ENCODE peak calls at places on chromosomes 16 and 17, in seven cellular contexts. One of them, this sample, is unnamed.

GRCh38 chr16:56807011-56807675 is 57.9 kb upstream of the SLC12A3 start:
- DNase-seq in cardiac fibroblast: peak
- DNase-seq in neural progenitor cell: no peak
- DNase-seq in fibroblast of lung: peak
- DNase-seq in BE2C: no peak
- DNase-seq in NB4: no peak
- DNase-seq in GM23338: no peak
- DNase-seq in this sample: no peak

GRCh38 chr16:78503501-78504110 is 404.2 kb downstream of the WWOX start:
- DNase-seq in cardiac fibroblast: peak
- DNase-seq in neural progenitor cell: peak
- DNase-seq in fibroblast of lung: peak
- DNase-seq in BE2C: peak
- DNase-seq in NB4: peak
- DNase-seq in GM23338: peak
- DNase-seq in this sample: no peak

GRCh38 chr16:25155553-25156460 is 44.3 kb downstream of the LCMT1 start:
- DNase-seq in cardiac fibroblast: peak
- DNase-seq in neural progenitor cell: no peak
- DNase-seq in fibroblast of lung: no peak
- DNase-seq in BE2C: no peak
- DNase-seq in NB4: no peak
- DNase-seq in GM23338: no peak
- DNase-seq in this sample: no peak

GRCh38 chr17:40499551-40500189 is 1.8 kb downstream of the TNS4 start:
- DNase-seq in cardiac fibroblast: peak
- DNase-seq in neural progenitor cell: peak
- DNase-seq in fibroblast of lung: peak
- DNase-seq in BE2C: peak
- DNase-seq in NB4: no peak
- DNase-seq in GM23338: peak
- DNase-seq in this sample: no peak

GRCh38 chr16:57262841-57263584 is 18.0 kb downstream of the ARL2BP start:
- DNase-seq in cardiac fibroblast: no peak
- DNase-seq in neural progenitor cell: no peak
- DNase-seq in fibroblast of lung: no peak
- DNase-seq in BE2C: no peak
- DNase-seq in NB4: no peak
- DNase-seq in GM23338: no peak
- DNase-seq in this sample: no peak

GRCh38 chr16:67883872-67884261 is 818 bp upstream of the NRN1L start:
- DNase-seq in cardiac fibroblast: peak
- DNase-seq in neural progenitor cell: peak
- DNase-seq in fibroblast of lung: peak
- DNase-seq in BE2C: peak
- DNase-seq in NB4: peak
- DNase-seq in GM23338: peak
- DNase-seq in this sample: peak

GRCh38 chr16:72561-73537 is at the start of gene RHBDF1:
- DNase-seq in cardiac fibroblast: peak
- DNase-seq in neural progenitor cell: peak
- DNase-seq in fibroblast of lung: peak
- DNase-seq in BE2C: peak
- DNase-seq in NB4: peak
- DNase-seq in GM23338: peak
- DNase-seq in this sample: no peak

GRCh38 chr16:17930280-17930679 is 406.3 kb downstream of the NPIPA8 start:
- DNase-seq in cardiac fibroblast: no peak
- DNase-seq in neural progenitor cell: no peak
- DNase-seq in fibroblast of lung: no peak
- DNase-seq in BE2C: no peak
- DNase-seq in NB4: no peak
- DNase-seq in GM23338: peak
- DNase-seq in this sample: no peak

GRCh38 chr17:73203135-73203787 is 10.4 kb downstream of the COG1 start:
- DNase-seq in cardiac fibroblast: no peak
- DNase-seq in neural progenitor cell: no peak
- DNase-seq in fibroblast of lung: no peak
- DNase-seq in BE2C: no peak
- DNase-seq in NB4: no peak
- DNase-seq in GM23338: no peak
- DNase-seq in this sample: no peak

GRCh38 chr17:76515291-76515949 is 14.2 kb upstream of the RHBDF2 start:
- DNase-seq in cardiac fibroblast: peak
- DNase-seq in neural progenitor cell: no peak
- DNase-seq in fibroblast of lung: peak
- DNase-seq in BE2C: no peak
- DNase-seq in NB4: peak
- DNase-seq in GM23338: no peak
- DNase-seq in this sample: peak

GRCh38 chr17:75266315-75267145 is 4.5 kb downstream of the MIF4GD start:
- DNase-seq in cardiac fibroblast: no peak
- DNase-seq in neural progenitor cell: no peak
- DNase-seq in fibroblast of lung: no peak
- DNase-seq in BE2C: no peak
- DNase-seq in NB4: no peak
- DNase-seq in GM23338: no peak
- DNase-seq in this sample: no peak

GRCh38 chr17:72576289-72576759 is 455.5 kb downstream of the SOX9 start:
- DNase-seq in cardiac fibroblast: no peak
- DNase-seq in neural progenitor cell: peak
- DNase-seq in fibroblast of lung: no peak
- DNase-seq in BE2C: no peak
- DNase-seq in NB4: no peak
- DNase-seq in GM23338: peak
- DNase-seq in this sample: no peak

GRCh38 chr17:50556803-50557202 is 3.7 kb upstream of the CACNA1G start:
- DNase-seq in cardiac fibroblast: no peak
- DNase-seq in neural progenitor cell: no peak
- DNase-seq in fibroblast of lung: no peak
- DNase-seq in BE2C: no peak
- DNase-seq in NB4: no peak
- DNase-seq in GM23338: no peak
- DNase-seq in this sample: no peak

GRCh38 chr17:31048780-31049179 is 46.0 kb upstream of the NF1 start:
- DNase-seq in cardiac fibroblast: peak
- DNase-seq in neural progenitor cell: no peak
- DNase-seq in fibroblast of lung: no peak
- DNase-seq in BE2C: no peak
- DNase-seq in NB4: peak
- DNase-seq in GM23338: no peak
- DNase-seq in this sample: no peak

GRCh38 chr17:34259151-34259550 is 4.1 kb downstream of the CCL2 start:
- DNase-seq in cardiac fibroblast: peak
- DNase-seq in neural progenitor cell: no peak
- DNase-seq in fibroblast of lung: no peak
- DNase-seq in BE2C: no peak
- DNase-seq in NB4: no peak
- DNase-seq in GM23338: no peak
- DNase-seq in this sample: no peak

GRCh38 chr17:67993998-67994361 is 2.3 kb downstream of the C17orf58 start:
- DNase-seq in cardiac fibroblast: no peak
- DNase-seq in neural progenitor cell: no peak
- DNase-seq in fibroblast of lung: peak
- DNase-seq in BE2C: peak
- DNase-seq in NB4: no peak
- DNase-seq in GM23338: peak
- DNase-seq in this sample: no peak

GRCh38 chr16:2208772-2209171 is 1.9 kb downstream of the BRICD5 start:
- DNase-seq in cardiac fibroblast: no peak
- DNase-seq in neural progenitor cell: no peak
- DNase-seq in fibroblast of lung: no peak
- DNase-seq in BE2C: no peak
- DNase-seq in NB4: no peak
- DNase-seq in GM23338: no peak
- DNase-seq in this sample: no peak

GRCh38 chr16:2209258-2210008 is 1.2 kb downstream of the BRICD5 start:
- DNase-seq in cardiac fibroblast: no peak
- DNase-seq in neural progenitor cell: no peak
- DNase-seq in fibroblast of lung: no peak
- DNase-seq in BE2C: no peak
- DNase-seq in NB4: no peak
- DNase-seq in GM23338: no peak
- DNase-seq in this sample: no peak

GRCh38 chr16:2207872-2208271 is 2.6 kb downstream of the MLST8 start:
- DNase-seq in cardiac fibroblast: no peak
- DNase-seq in neural progenitor cell: no peak
- DNase-seq in fibroblast of lung: no peak
- DNase-seq in BE2C: no peak
- DNase-seq in NB4: no peak
- DNase-seq in GM23338: no peak
- DNase-seq in this sample: no peak

GRCh38 chr16:2206780-2207433 is 1.7 kb downstream of the MLST8 start:
- DNase-seq in cardiac fibroblast: no peak
- DNase-seq in neural progenitor cell: no peak
- DNase-seq in fibroblast of lung: no peak
- DNase-seq in BE2C: no peak
- DNase-seq in NB4: peak
- DNase-seq in GM23338: no peak
- DNase-seq in this sample: no peak

GRCh38 chr16:2208308-2208707 is 2.4 kb downstream of the BRICD5 start:
- DNase-seq in cardiac fibroblast: no peak
- DNase-seq in neural progenitor cell: no peak
- DNase-seq in fibroblast of lung: no peak
- DNase-seq in BE2C: no peak
- DNase-seq in NB4: no peak
- DNase-seq in GM23338: no peak
- DNase-seq in this sample: no peak
- H3K4me3 ChIP-seq in cardiac fibroblast: no peak
- H3K4me3 ChIP-seq in neural progenitor cell: no peak
- H3K4me3 ChIP-seq in fibroblast of lung: no peak
- H3K4me3 ChIP-seq in BE2C: no peak
- H3K4me3 ChIP-seq in NB4: no peak
- H3K4me3 ChIP-seq in GM23338: no peak
- H3K4me3 ChIP-seq in this sample: no peak

GRCh38 chr17:36550491-36551417 is 6.0 kb downstream of the GGNBP2 start:
- DNase-seq in cardiac fibroblast: no peak
- DNase-seq in neural progenitor cell: no peak
- DNase-seq in fibroblast of lung: no peak
- DNase-seq in BE2C: no peak
- DNase-seq in NB4: peak
- DNase-seq in GM23338: no peak
- DNase-seq in this sample: no peak

GRCh38 chr17:36545093-36545464 is 360 bp downstream of the GGNBP2 start:
- DNase-seq in cardiac fibroblast: no peak
- DNase-seq in neural progenitor cell: no peak
- DNase-seq in fibroblast of lung: no peak
- DNase-seq in BE2C: no peak
- DNase-seq in NB4: no peak
- DNase-seq in GM23338: no peak
- DNase-seq in this sample: no peak

GRCh38 chr17:36546418-36547093 is 1.8 kb downstream of the GGNBP2 start:
- DNase-seq in cardiac fibroblast: peak
- DNase-seq in neural progenitor cell: no peak
- DNase-seq in fibroblast of lung: peak
- DNase-seq in BE2C: no peak
- DNase-seq in NB4: peak
- DNase-seq in GM23338: no peak
- DNase-seq in this sample: no peak

GRCh38 chr17:36545465-36546417 is 1.0 kb downstream of the GGNBP2 start:
- DNase-seq in cardiac fibroblast: peak
- DNase-seq in neural progenitor cell: peak
- DNase-seq in fibroblast of lung: peak
- DNase-seq in BE2C: peak
- DNase-seq in NB4: peak
- DNase-seq in GM23338: peak
- DNase-seq in this sample: peak

GRCh38 chr17:36547776-36548175 is 3.1 kb downstream of the GGNBP2 start:
- DNase-seq in cardiac fibroblast: no peak
- DNase-seq in neural progenitor cell: no peak
- DNase-seq in fibroblast of lung: no peak
- DNase-seq in BE2C: no peak
- DNase-seq in NB4: no peak
- DNase-seq in GM23338: no peak
- DNase-seq in this sample: no peak
- H3K4me3 ChIP-seq in cardiac fibroblast: no peak
- H3K4me3 ChIP-seq in neural progenitor cell: peak
- H3K4me3 ChIP-seq in fibroblast of lung: peak
- H3K4me3 ChIP-seq in BE2C: peak
- H3K4me3 ChIP-seq in NB4: peak
- H3K4me3 ChIP-seq in GM23338: peak
- H3K4me3 ChIP-seq in this sample: no peak

DNA sequence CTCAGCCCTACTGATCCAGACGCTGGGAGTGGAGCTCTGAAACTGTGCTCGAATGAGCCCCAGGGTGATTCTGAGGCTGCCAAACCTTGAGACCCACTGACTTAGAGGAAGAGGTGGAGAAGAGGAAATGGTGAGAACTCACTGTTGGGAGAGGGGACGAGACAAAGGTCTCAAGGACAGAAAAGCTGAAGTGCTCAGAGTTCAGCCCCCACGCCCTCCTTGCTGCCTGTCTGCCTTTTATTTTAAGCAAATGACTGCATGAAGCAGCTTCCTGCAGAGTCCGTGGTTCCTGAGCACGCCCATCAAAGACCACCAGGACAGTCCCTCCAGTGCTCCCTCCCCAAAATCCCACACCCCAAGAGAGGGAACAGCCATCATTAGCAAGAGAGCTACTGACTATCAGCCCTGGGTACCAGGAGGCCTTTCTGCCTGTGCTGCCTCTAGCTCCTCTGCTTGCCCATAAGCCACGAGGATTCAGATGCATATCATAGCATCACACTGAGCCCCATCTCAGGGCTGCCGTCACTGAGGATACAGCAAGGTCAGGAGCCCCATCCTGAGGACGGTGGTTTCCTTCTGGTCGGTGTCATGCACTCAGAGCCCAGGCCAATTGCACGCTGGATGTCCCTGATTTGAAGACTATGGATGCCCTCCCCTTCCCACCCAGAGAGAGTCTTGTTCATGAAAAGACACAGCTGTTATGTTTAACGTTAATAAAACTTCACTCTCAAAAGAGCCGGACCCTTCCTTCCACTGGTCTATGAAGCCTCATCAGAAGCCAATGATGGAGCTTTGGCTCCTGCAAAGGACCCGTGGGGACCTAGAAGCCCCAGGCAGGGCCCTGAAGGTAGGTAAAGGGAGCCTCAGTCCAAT is 20.1 kb downstream of the COTL1 start:
- DNase-seq in cardiac fibroblast: no peak
- DNase-seq in neural progenitor cell: no peak
- DNase-seq in fibroblast of lung: peak
- DNase-seq in BE2C: no peak
- DNase-seq in NB4: peak
- DNase-seq in GM23338: no peak
- DNase-seq in this sample: no peak
- H3K4me3 ChIP-seq in cardiac fibroblast: no peak
- H3K4me3 ChIP-seq in neural progenitor cell: no peak
- H3K4me3 ChIP-seq in fibroblast of lung: no peak
- H3K4me3 ChIP-seq in BE2C: no peak
- H3K4me3 ChIP-seq in NB4: no peak
- H3K4me3 ChIP-seq in GM23338: no peak
- H3K4me3 ChIP-seq in this sample: no peak

DNA sequence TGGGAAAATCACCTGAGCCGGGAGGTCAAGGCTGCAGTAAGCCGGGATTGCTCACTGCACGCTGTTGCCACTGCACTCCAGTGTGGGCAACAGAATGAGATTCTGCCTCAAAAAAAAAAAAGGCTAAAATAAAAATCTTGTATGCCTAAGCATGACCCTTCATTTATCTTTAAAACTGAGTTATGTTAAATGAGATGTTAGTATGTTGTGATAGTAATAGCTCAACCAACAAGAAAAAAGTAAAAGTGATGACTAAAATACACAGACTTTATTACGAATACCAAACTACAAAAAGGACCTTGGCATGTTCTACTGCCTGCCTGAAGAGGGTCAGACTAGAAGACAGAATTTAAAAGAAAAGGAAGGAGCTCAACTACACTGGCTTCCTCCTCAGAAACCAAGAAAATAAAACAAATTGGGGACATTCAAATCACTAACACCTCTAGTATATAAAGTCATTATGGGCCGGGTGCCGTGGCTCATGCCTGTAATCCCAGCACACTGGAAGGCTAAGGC is 4.4 kb downstream of the SMURF2 start:
- DNase-seq in cardiac fibroblast: no peak
- DNase-seq in neural progenitor cell: no peak
- DNase-seq in fibroblast of lung: no peak
- DNase-seq in BE2C: no peak
- DNase-seq in NB4: no peak
- DNase-seq in GM23338: no peak
- DNase-seq in this sample: no peak
- H3K4me3 ChIP-seq in cardiac fibroblast: no peak
- H3K4me3 ChIP-seq in neural progenitor cell: no peak
- H3K4me3 ChIP-seq in fibroblast of lung: no peak
- H3K4me3 ChIP-seq in BE2C: no peak
- H3K4me3 ChIP-seq in NB4: no peak
- H3K4me3 ChIP-seq in GM23338: no peak
- H3K4me3 ChIP-seq in this sample: no peak